ENCODE peak calls at places on chromosomes 1 and 21, in four cellular contexts. N, D, Q and F are unnamed samples.

GRCh38 chr1:150233359-150234308 is 2.3 kb downstream of the ANP32E start:
- DNase-seq in N (no peak), D (peak), Q (no peak), F (no peak)

GRCh38 chr1:185263780-185264179 is 53.3 kb downstream of the IVNS1ABP start:
- DNase-seq in N (no peak), D (peak), Q (no peak), F (no peak)

GRCh38 chr1:244657421-244657820 is 4.5 kb downstream of the DESI2 start:
- DNase-seq in N (no peak), D (no peak), Q (no peak), F (no peak)

GRCh38 chr1:244239261-244239770 is 188.2 kb downstream of the ZBTB18 start:
- DNase-seq in N (peak), D (no peak), Q (no peak), F (no peak)

GRCh38 chr21:43578677-43579313 is 80.5 kb downstream of the HSF2BP start:
- DNase-seq in N (no peak), D (no peak), Q (no peak), F (no peak)

GRCh38 chr1:192826791-192827477 is 18.1 kb downstream of the RGS2 start:
- DNase-seq in N (no peak), D (no peak), Q (no peak), F (no peak)

GRCh38 chr1:40592107-40592773 is 60.8 kb downstream of the ZNF684 start:
- DNase-seq in N (no peak), D (peak), Q (peak), F (peak)

GRCh38 chr21:18620421-18620820 is 216.8 kb upstream of the TMPRSS15 start:
- DNase-seq in N (no peak), D (no peak), Q (no peak), F (no peak)

GRCh38 chr21:37845535-37845934 is 70.7 kb downstream of the KCNJ6 start:
- DNase-seq in N (no peak), D (no peak), Q (no peak), F (no peak)

GRCh38 chr21:42395910-42396625 is at the start of gene TMPRSS3:
- DNase-seq in N (no peak), D (no peak), Q (no peak), F (no peak)

GRCh38 chr21:18443686-18444085 is 40.1 kb upstream of the TMPRSS15 start:
- DNase-seq in N (no peak), D (no peak), Q (no peak), F (no peak)

GRCh38 chr1:111851552-111851951 is 95.9 kb downstream of the DDX20 start:
- DNase-seq in N (no peak), D (no peak), Q (no peak), F (no peak)

GRCh38 chr21:26850116-26850643 is 5.0 kb upstream of the ADAMTS1 start:
- DNase-seq in N (peak), D (peak), Q (peak), F (no peak)

GRCh38 chr1:31739281-31739853 is 24.8 kb downstream of the ADGRB2 start:
- DNase-seq in N (no peak), D (no peak), Q (no peak), F (no peak)

GRCh38 chr1:10823000-10823401 is 26.6 kb upstream of the CASZ1 start:
- DNase-seq in N (no peak), D (no peak), Q (no peak), F (no peak)

GRCh38 chr1:172287207-172287606 is 133.3 kb upstream of the C1orf105 start:
- DNase-seq in N (no peak), D (no peak), Q (no peak), F (no peak)

GRCh38 chr1:84538599-84538998 is 32.2 kb upstream of the GNG5 start:
- DNase-seq in N (no peak), D (no peak), Q (no peak), F (no peak)

GRCh38 chr1:58932820-58933598 is 149.2 kb upstream of the JUN start:
- DNase-seq in N (no peak), D (no peak), Q (peak), F (no peak)

GRCh38 chr21:25806053-25806452 is 71.3 kb downstream of the GABPA start:
- DNase-seq in N (no peak), D (no peak), Q (no peak), F (no peak)

GRCh38 chr1:78619803-78620579 is at the start of gene IFI44L:
- DNase-seq in N (peak), D (no peak), Q (no peak), F (no peak)

GRCh38 chr1:975896-976683 is 5.8 kb downstream of the PERM1 start:
- DNase-seq in N (no peak), D (peak), Q (peak), F (peak)

GRCh38 chr1:38297246-38297645 is 250.7 kb upstream of the POU3F1 start:
- DNase-seq in N (no peak), D (no peak), Q (no peak), F (no peak)

GRCh38 chr1:22053861-22054770 is 1.6 kb downstream of the CDC42 start:
- DNase-seq in N (no peak), D (no peak), Q (no peak), F (no peak)

GRCh38 chr1:54250670-54251069 is 50.7 kb downstream of the MRPL37 start:
- DNase-seq in N (no peak), D (no peak), Q (no peak), F (no peak)

GRCh38 chr1:170377896-170378634 is 153.9 kb upstream of the GORAB start:
- DNase-seq in N (no peak), D (no peak), Q (no peak), F (no peak)

GRCh38 chr1:116360435-116361173 is 12.4 kb upstream of the ATP1A1 start:
- DNase-seq in N (no peak), D (peak), Q (no peak), F (no peak)

GRCh38 chr1:104648269-104648691 is 898.6 kb downstream of the AMY1C start:
- DNase-seq in N (no peak), D (peak), Q (peak), F (peak)

GRCh38 chr1:165449121-165449520 is 4.2 kb upstream of the RXRG start:
- DNase-seq in N (no peak), D (no peak), Q (no peak), F (no peak)

GRCh38 chr1:204870165-204870912 is at the start of gene NFASC:
- DNase-seq in N (no peak), D (no peak), Q (no peak), F (no peak)

GRCh38 chr1:197441990-197442389 is 173.9 kb downstream of the CRB1 start:
- DNase-seq in N (no peak), D (peak), Q (peak), F (no peak)

GRCh38 chr1:115677172-115677542 is 35.4 kb downstream of the VANGL1 start:
- DNase-seq in N (peak), D (no peak), Q (no peak), F (no peak)

GRCh38 chr1:96845464-96845863 is 123.9 kb downstream of the PTBP2 start:
- DNase-seq in N (no peak), D (peak), Q (peak), F (peak)

GRCh38 chr1:41860214-41860613 is 58.5 kb downstream of the HIVEP3 start:
- DNase-seq in N (no peak), D (no peak), Q (no peak), F (no peak)

GRCh38 chr1:44810101-44810761 is 1.9 kb downstream of the BTBD19 start:
- DNase-seq in N (peak), D (no peak), Q (no peak), F (no peak)

GRCh38 chr1:94027735-94028515 is 93.0 kb downstream of the ABCA4 start:
- DNase-seq in N (no peak), D (no peak), Q (peak), F (no peak)

DNA sequence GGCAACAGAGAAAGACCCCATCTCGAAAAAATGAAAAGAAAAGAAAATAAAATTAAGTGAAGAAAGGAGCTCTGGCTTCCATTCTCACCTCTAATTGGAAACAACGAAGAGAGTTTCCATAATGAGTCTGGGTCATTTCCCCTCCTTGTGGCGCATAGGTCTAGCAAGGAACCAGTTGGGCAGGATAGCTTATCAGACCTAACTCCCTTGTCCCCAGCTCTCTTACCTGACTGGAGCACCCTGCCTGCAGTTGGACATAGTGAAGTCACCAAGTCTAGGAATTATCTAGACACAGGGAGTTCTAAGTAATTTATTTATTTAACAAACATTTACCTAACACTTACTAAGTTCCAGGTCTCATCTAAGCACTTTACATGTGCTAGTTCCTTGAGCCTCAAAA is 63.0 kb upstream of the RAB4A start:
- DNase-seq in N (no peak), D (no peak), Q (no peak), F (no peak)
- TF ChIP-seq TARDBP in N (no peak), D (no peak), Q (no peak), F (no peak)

GRCh38 chr1:3015269-3015635 is 6.0 kb upstream of the ACTRT2 start:
- DNase-seq in N (no peak), D (no peak), Q (no peak), F (no peak)

GRCh38 chr1:3015744-3016143 is 5.5 kb upstream of the ACTRT2 start:
- DNase-seq in N (no peak), D (no peak), Q (no peak), F (no peak)

GRCh38 chr1:3013371-3014038 is 7.8 kb upstream of the ACTRT2 start:
- DNase-seq in N (no peak), D (no peak), Q (no peak), F (no peak)

GRCh38 chr1:3014041-3014440 is 7.2 kb upstream of the ACTRT2 start:
- DNase-seq in N (no peak), D (no peak), Q (no peak), F (no peak)

GRCh38 chr1:3014443-3015268 is 6.6 kb upstream of the ACTRT2 start:
- DNase-seq in N (no peak), D (no peak), Q (no peak), F (no peak)
- TF ChIP-seq TARDBP in N (no peak), D (no peak), Q (no peak), F (no peak)

GRCh38 chr1:29591601-29592260 is 355.4 kb downstream of the PTPRU start:
- DNase-seq in N (no peak), D (no peak), Q (no peak), F (no peak)

GRCh38 chr1:29593601-29594382 is 357.5 kb downstream of the PTPRU start:
- DNase-seq in N (no peak), D (no peak), Q (no peak), F (no peak)

GRCh38 chr1:29590583-29591555 is 354.5 kb downstream of the PTPRU start:
- DNase-seq in N (no peak), D (no peak), Q (no peak), F (no peak)

GRCh38 chr1:29592261-29592615 is 355.9 kb downstream of the PTPRU start:
- DNase-seq in N (no peak), D (no peak), Q (no peak), F (no peak)

GRCh38 chr1:29592731-29593130 is 356.4 kb downstream of the PTPRU start:
- DNase-seq in N (no peak), D (no peak), Q (no peak), F (no peak)
- TF ChIP-seq TARDBP in N (no peak), D (no peak), Q (no peak), F (no peak)

GRCh38 chr1:220776725-220777326 is 9.9 kb upstream of the MTARC1 start:
- DNase-seq in N (no peak), D (peak), Q (peak), F (peak)
- TF ChIP-seq TARDBP in N (no peak), D (no peak), Q (no peak), F (no peak)

DNA sequence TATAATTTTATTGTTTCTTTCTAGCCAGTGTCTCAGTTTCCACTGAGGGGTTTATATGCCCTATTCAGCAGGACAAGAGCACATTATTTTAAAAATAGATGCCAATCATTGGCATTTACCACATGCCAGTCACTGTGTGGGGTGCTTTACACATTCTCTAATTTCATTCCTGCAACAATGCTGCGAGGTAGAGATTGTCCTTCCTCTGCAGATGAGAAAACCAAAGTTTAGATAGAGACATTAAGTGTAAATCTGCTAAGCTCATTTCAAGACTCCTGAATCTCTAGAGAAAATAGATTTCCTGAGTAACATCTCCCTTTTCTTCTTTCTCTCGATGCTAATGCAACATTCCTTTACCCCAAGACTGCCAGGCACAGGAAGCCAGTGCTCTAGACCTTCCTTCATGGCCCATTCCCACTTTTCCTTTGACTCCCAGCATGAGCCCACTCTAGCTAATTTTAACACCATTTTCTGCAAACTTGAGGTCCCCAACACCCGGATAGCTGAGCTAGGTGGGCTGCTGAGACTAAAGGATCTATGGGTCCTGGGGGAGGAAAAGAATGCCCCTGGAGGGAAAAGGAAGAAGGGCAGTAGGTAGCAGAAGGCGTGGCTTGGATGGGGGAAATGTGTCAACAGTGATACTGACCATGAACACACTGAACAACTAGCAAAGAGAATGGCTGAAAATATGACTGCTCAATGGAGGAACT is 50.0 kb downstream of the SH3GLB1 start:
- DNase-seq in N (no peak), D (no peak), Q (no peak), F (no peak)
- TF ChIP-seq TARDBP in N (no peak), D (no peak), Q (no peak), F (no peak)

GRCh38 chr1:156467906-156468305 is 32.7 kb downstream of the MEF2D start:
- DNase-seq in N (no peak), D (no peak), Q (no peak), F (no peak)
- TF ChIP-seq TARDBP in N (no peak), D (no peak), Q (no peak), F (no peak)

GRCh38 chr1:155650231-155650757 is 38.3 kb downstream of the YY1AP1 start:
- DNase-seq in N (no peak), D (no peak), Q (no peak), F (no peak)

GRCh38 chr1:155645648-155646047 is 35.6 kb downstream of the MSTO1 start:
- DNase-seq in N (no peak), D (no peak), Q (no peak), F (no peak)

GRCh38 chr1:155649689-155650088 is 38.9 kb downstream of the YY1AP1 start:
- DNase-seq in N (no peak), D (no peak), Q (no peak), F (no peak)

GRCh38 chr1:155646307-155646706 is 36.3 kb downstream of the MSTO1 start:
- DNase-seq in N (no peak), D (no peak), Q (no peak), F (no peak)

DNA sequence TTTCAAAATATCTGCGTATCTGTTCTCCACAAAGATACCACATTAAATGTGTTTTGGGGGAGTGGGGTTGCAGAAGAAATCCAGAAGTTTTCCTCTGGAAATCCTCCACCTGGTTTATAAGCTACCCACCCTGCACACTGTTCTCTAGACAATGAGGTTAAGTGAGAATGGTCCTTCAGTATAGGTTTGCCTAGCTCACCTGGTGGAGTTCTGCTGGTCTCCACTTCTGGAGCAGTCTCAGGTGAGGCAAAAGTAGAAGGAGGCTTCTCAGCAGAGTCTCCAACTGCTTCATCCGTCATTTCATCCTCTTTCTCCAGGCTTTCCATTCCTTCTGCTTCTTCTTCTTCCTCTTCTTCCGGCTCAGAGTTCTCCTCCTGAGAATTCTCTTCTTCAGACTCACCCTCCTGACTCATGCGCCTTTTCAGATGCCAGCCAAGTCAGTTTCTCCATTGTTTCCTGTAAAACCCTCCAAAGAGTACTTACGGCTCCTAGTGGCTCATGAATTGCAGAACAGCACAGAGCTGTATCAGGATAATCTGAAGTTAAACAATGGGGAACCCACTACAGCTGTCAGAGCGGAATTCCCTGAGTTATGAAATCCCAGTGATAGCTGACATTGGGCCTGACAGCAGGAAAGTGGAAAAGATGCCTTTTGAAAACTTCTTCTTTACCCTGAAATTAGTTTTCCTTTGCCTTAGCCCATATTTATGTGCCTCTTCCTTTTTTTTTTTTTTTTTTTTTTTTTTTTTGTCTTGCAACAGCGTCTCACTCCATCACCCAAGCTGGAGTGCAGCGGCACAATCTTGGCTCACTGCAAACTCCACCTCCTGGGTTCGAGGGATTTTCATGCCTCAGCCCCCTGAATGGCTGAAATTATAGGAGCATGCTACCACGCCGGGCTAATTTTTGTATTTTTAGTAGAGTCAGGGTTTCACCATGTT is 38.5 kb downstream of the MSTO1 start:
- DNase-seq in N (no peak), D (peak), Q (peak), F (no peak)
- TF ChIP-seq TARDBP in N (no peak), D (no peak), Q (peak), F (no peak)

DNA sequence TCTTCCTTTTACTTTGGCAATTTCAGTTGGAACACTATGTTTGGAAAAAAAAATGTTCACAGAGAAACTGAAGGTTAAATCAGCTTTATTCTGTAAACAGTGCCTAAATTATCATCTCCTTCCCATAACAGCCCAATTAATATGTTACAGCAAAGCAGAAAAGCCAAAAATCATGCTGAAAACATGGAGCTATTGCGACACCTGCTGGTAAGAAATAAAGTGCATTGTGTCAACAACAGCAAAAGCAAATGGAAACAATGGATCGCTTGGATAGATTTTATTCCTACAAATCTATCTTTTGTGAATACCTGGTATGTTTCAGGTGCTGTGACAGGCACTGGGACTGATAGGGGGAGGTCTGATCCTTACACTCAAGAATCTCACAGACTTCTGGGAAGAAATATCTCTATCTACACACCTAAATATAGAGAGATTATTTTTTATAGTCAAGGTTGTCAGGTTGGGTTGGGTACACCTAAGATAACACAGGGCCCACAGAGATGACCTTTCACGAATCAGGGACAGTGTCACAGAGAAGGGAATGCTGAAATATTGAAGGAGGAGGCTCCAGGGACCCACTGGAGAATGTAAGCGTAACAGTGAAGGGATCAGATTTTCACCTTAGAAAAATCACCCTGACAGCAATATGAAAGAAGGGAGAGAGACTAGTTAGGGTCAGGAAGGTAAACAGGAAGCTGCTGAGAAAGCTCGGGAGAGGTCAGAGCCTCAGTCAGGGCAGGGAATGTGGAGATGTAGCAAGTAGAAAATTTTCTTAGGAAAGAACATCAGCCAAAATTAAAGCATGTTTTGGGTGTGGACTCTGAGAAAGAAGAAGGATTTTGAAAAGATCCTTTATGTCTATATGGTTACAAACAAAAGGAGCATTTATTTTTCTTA is 16.5 kb upstream of the ERICH3 start:
- DNase-seq in N (no peak), D (peak), Q (peak), F (peak)
- TF ChIP-seq TARDBP in N (no peak), D (no peak), Q (no peak), F (no peak)